ENCODE peak calls at places on chromosomes 13 and 19, in five cellular contexts. C is lower lobe of right lung, A is endodermal cell, V is SK-N-SH, Z is tibial nerve. U is an unnamed sample.
A peak's percentile ranks its signal among the peaks of the same experiment; 100 is the strongest.

GRCh38 chr13:75050419-75051066 is 431.4 kb downstream of the TBC1D4 start:
- DNase-seq in C (no peak), A (no peak), V (no peak), Z (no peak), U (peak; percentile 12)

GRCh38 chr19:23052349-23052748 is 49.4 kb upstream of the ZNF728 start:
- DNase-seq in C (no peak), A (no peak), V (no peak), Z (no peak), U (no peak)

GRCh38 chr19:52369463-52370340 is at the start of gene ZNF880:
- DNase-seq in C (peak; percentile 94), A (peak; percentile 92), V (peak; percentile 93), Z (peak; percentile 93), U (peak; percentile 80)

GRCh38 chr19:55454787-55455243 is 6.6 kb downstream of the ISOC2 start:
- DNase-seq in C (no peak), A (peak; percentile 89), V (peak; percentile 73), Z (no peak), U (no peak)

GRCh38 chr13:27038323-27038722 is 133.3 kb downstream of the USP12 start:
- DNase-seq in C (no peak), A (no peak), V (no peak), Z (no peak), U (no peak)

GRCh38 chr19:14746891-14747290 is 31.5 kb downstream of the ADGRE2 start:
- DNase-seq in C (no peak), A (no peak), V (no peak), Z (no peak), U (no peak)

GRCh38 chr19:6230991-6231448 is 48.8 kb downstream of the MLLT1 start:
- DNase-seq in C (no peak), A (no peak), V (no peak), Z (no peak), U (no peak)

GRCh38 chr13:43431279-43431678 is 355.5 kb downstream of the ENOX1 start:
- DNase-seq in C (no peak), A (no peak), V (no peak), Z (no peak), U (no peak)

GRCh38 chr13:50798923-50799322 is 44.6 kb downstream of the DLEU7 start:
- DNase-seq in C (no peak), A (no peak), V (no peak), Z (no peak), U (no peak)

GRCh38 chr13:80338781-80339577 is 1.9 kb downstream of the SPRY2 start:
- DNase-seq in C (peak; percentile 86), A (peak; percentile 79), V (peak; percentile 77), Z (peak; percentile 63), U (peak; percentile 80)

GRCh38 chr19:5080030-5080644 is 111.2 kb downstream of the KDM4B start:
- DNase-seq in C (no peak), A (no peak), V (peak; percentile 95), Z (no peak), U (no peak)

GRCh38 chr13:77502104-77502720 is 33.3 kb upstream of the SCEL start:
- DNase-seq in C (no peak), A (no peak), V (no peak), Z (no peak), U (no peak)

GRCh38 chr19:32662186-32662585 is 12.8 kb downstream of the ANKRD27 start:
- DNase-seq in C (no peak), A (no peak), V (no peak), Z (no peak), U (no peak)

GRCh38 chr13:73058741-73059459 is at the start of gene KLF5:
- DNase-seq in C (peak; percentile 98), A (peak; percentile 99), V (peak; percentile 99), Z (peak; percentile 97), U (peak; percentile 78)
- TF ChIP-seq CTCF in C (no peak), A (no peak), V (no peak), Z (no peak), U (no peak)

GRCh38 chr19:36489139-36489919 is at the start of gene ZNF566:
- DNase-seq in C (peak; percentile 93), A (peak; percentile 99), V (peak; percentile 94), Z (peak; percentile 87), U (peak; percentile 91)
- TF ChIP-seq CTCF in C (no peak), A (peak; percentile 23), V (peak; percentile 32), Z (no peak), U (peak; percentile 11)

DNA sequence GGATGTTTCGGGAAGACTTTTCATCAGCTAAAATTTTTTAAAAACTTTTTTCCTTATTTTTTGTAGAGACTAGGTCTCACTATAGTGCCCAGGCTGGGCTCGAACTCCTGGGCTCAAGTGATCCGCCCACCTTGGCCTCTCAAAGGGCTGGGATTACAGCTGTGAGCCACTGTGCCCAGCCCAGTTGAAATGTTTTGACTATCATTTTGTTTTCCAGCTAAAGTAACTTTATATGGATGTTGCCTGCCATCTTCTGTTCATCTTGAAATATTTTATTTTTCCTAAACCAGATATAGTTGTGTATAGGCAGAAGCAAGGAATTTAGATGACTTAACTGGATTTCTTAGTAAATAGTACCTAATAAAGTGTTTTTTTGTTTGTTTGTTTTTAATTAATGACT is 7.0 kb downstream of the CAB39L start:
- DNase-seq in C (no peak), A (no peak), V (no peak), Z (peak; percentile 22), U (peak; percentile 35)
- TF ChIP-seq CTCF in C (no peak), A (no peak), V (peak; percentile 56), Z (no peak), U (peak; percentile 10)

GRCh38 chr19:16593181-16593580 is 21.0 kb upstream of the SLC35E1 start:
- DNase-seq in C (no peak), A (no peak), V (no peak), Z (no peak), U (no peak)
- TF ChIP-seq CTCF in C (no peak), A (no peak), V (no peak), Z (no peak), U (no peak)

GRCh38 chr13:102316732-102317131 is 85.1 kb downstream of the FGF14 start:
- DNase-seq in C (no peak), A (no peak), V (no peak), Z (no peak), U (no peak)
- TF ChIP-seq CTCF in C (no peak), A (no peak), V (no peak), Z (no peak), U (no peak)

GRCh38 chr19:10655457-10656312 is 1.5 kb downstream of the ILF3 start:
- DNase-seq in C (no peak), A (peak; percentile 70), V (peak; percentile 35), Z (no peak), U (no peak)
- TF ChIP-seq CTCF in C (no peak), A (peak; percentile 37), V (no peak), Z (no peak), U (no peak)

DNA sequence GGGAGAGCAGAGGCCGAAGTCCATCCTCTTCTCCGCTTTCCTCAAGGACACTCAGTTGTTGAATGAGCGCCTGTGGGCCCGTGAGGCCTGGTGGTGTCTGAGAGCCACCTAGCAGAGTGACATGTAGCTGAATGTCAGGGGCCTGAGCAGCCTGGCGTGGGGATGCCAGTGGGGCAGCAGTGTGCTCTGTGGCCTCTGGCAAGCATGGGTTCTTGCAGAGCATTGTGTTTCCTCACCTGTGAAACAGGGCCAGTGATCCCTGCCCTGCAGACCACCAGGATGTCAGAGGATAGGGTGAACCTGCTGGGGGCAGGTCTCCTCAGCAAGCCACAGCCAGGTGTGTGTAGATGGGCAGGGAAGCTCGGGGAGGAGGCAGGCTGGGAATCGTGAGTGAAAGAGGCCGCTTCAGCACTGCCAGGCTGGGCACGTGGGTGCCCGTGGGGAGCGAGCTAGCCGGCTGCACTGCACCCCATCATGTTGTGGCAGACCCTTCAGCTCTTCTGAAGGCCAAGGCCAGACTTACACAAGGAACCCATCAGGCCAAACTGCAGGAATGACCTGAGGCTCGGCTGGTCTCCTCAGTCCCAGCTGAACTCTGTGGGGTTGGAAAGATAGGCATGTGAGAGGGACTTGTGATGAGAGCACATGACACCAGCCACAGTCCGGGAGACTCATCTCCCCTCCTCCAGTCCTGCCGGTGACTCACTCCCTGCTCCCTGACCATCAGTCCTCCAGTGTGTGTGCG is 5.0 kb downstream of the PPP1R37 start:
- DNase-seq in C (no peak), A (peak; percentile 72), V (no peak), Z (no peak), U (peak; percentile 65)
- TF ChIP-seq CTCF in C (no peak), A (no peak), V (no peak), Z (no peak), U (no peak)

GRCh38 chr13:20503088-20504083 is 22.3 kb downstream of the CRYL1 start:
- DNase-seq in C (no peak), A (no peak), V (no peak), Z (no peak), U (no peak)

GRCh38 chr13:20501139-20501538 is 24.5 kb downstream of the CRYL1 start:
- DNase-seq in C (no peak), A (no peak), V (no peak), Z (no peak), U (no peak)

GRCh38 chr13:20499986-20500385 is 25.7 kb downstream of the CRYL1 start:
- DNase-seq in C (no peak), A (no peak), V (no peak), Z (no peak), U (no peak)

GRCh38 chr13:20498659-20499058 is 27.0 kb downstream of the CRYL1 start:
- DNase-seq in C (no peak), A (no peak), V (no peak), Z (no peak), U (no peak)

DNA sequence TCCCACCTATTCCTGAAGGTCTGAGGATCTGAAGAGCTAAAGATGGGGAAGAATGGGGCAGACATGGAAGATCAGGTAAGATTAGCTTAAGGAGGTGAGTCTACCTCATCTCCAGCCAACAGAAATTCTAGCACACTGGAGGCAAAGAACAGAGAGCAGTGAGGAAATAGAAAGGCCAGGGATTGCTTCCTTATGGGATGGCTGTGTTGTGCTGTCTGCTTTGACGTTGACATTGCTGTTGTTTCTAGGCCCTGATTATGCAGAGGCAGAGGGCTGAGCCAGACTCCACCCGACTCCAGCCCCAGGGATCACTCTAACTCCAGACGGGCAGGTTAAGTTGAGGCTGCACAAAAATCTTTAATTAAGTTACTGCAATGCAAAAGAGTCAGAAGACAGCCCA is 24.1 kb downstream of the CRYL1 start:
- DNase-seq in C (no peak), A (no peak), V (no peak), Z (no peak), U (no peak)
- TF ChIP-seq CTCF in C (no peak), A (no peak), V (no peak), Z (no peak), U (no peak)

GRCh38 chr19:9431475-9431874 is 3.9 kb downstream of the ZNF266 start:
- DNase-seq in C (no peak), A (peak; percentile 92), V (peak; percentile 59), Z (no peak), U (no peak)
- TF ChIP-seq CTCF in C (peak; percentile 43), A (peak; percentile 76), V (peak; percentile 47), Z (no peak), U (peak; percentile 50)